ENCODE peak calls at places on chromosomes 4 and X, in ten cellular contexts. H, Q, F, D, R, X, S, B, M and V are unnamed samples.

GRCh38 chr4:96352051-96352517 is 512.2 kb downstream of the PDHA2 start:
- DNase-seq in D (peak; percentile 34), F (no peak), B (no peak), S (no peak), R (no peak), X (peak; percentile 2), H (no peak), M (no peak), Q (no peak), V (no peak)

GRCh38 chr4:173489514-173489913 is 40.5 kb downstream of the HAND2 start:
- DNase-seq in H (no peak), S (no peak), R (no peak), X (no peak), M (no peak), Q (no peak), D (no peak), F (no peak), B (no peak), V (no peak)

GRCh38 chr4:4574792-4575191 is 32.9 kb upstream of the STX18 start:
- DNase-seq in R (peak; percentile 69), B (peak; percentile 68), D (peak; percentile 10), S (no peak), H (peak; percentile 50), X (peak; percentile 48), M (no peak), F (no peak), Q (no peak), V (no peak)

GRCh38 chr4:77174426-77174825 is 17.4 kb downstream of the CCNG2 start:
- DNase-seq in Q (no peak), B (no peak), M (no peak), H (no peak), X (no peak), S (no peak), D (no peak), F (no peak), R (no peak), V (no peak)

GRCh38 chr4:73734405-73735070 is 5.8 kb upstream of the CXCL8 start:
- DNase-seq in D (no peak), F (no peak), B (no peak), S (no peak), Q (no peak), R (no peak), M (no peak), H (no peak), X (no peak), V (no peak)

GRCh38 chr4:16603178-16603577 is 295.3 kb downstream of the LDB2 start:
- DNase-seq in R (no peak), D (no peak), M (no peak), S (no peak), H (no peak), B (no peak), Q (no peak), X (no peak), F (no peak), V (no peak)

GRCh38 chr4:149801416-149801815 is 14.2 kb downstream of the IQCM start:
- DNase-seq in D (no peak), R (no peak), H (no peak), X (no peak), S (no peak), M (no peak), B (no peak), F (no peak), Q (no peak), V (no peak)

GRCh38 chr4:2728806-2729532 is 27.2 kb downstream of the TNIP2 start:
- DNase-seq in X (no peak), R (no peak), S (no peak), Q (no peak), F (no peak), B (no peak), M (no peak), H (no peak), D (no peak), V (no peak)

GRCh38 chrX:70033348-70033747 is 16.4 kb downstream of the AWAT2 start:
- DNase-seq in H (no peak), F (no peak), S (peak; percentile 46), M (no peak), Q (no peak), B (no peak), R (no peak), D (peak; percentile 12), X (peak; percentile 40), V (no peak)

GRCh38 chrX:136870064-136870463 is 10.5 kb downstream of the RBMX start:
- DNase-seq in M (no peak), R (no peak), F (no peak), D (no peak), Q (no peak), S (no peak), X (no peak), H (no peak), B (no peak), V (no peak)

GRCh38 chrX:136866337-136867095 is 14.0 kb downstream of the RBMX start:
- DNase-seq in B (no peak), S (no peak), M (no peak), D (no peak), H (no peak), R (no peak), X (peak; percentile 12), Q (no peak), F (no peak), V (no peak)

GRCh38 chrX:136867096-136867491 is 13.4 kb downstream of the RBMX start:
- DNase-seq in D (no peak), B (no peak), S (no peak), Q (no peak), F (no peak), M (no peak), H (no peak), R (no peak), X (no peak), V (no peak)

GRCh38 chrX:136867518-136867917 is 13.0 kb downstream of the RBMX start:
- DNase-seq in X (no peak), M (no peak), H (no peak), D (no peak), B (no peak), S (no peak), F (no peak), Q (no peak), R (no peak), V (no peak)

DNA sequence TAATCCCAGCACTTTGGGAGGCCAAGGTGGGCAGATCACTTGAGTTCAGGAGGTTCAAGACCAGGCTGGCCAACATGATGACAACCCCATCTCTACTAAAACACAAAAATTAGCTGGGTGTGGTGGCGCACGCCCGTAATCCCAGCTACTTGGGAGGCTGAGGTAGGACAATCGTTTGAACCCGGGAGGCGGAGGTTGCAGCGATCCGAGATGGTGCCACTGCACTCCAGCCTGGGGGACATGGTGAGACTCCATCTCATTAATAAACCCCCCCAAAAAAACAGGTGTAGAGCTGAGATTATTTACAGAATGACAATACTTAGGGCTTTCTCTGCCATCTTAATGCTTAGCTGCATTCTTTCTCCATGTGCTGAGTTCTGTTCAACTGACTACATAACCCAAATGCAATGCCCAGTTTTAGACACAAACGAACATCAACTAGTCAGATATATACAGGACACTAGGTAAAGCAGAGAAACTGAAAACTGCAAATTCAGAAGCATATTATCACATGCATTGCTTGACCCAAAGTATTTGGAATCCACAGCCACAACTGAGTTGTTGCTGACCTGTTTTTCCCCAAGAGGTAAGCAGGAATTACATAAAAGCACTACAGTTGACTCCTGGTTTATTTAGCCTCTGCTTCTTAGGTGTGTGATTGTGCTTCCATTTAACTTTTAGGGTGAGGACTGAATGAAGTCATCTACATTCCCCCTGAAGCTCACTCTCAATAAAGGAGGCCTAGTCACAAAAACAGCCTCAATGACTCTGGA is 12.1 kb downstream of the RBMX start:
- DNase-seq in R (no peak), X (no peak), B (no peak), F (no peak), D (no peak), Q (no peak), S (no peak), H (no peak), M (no peak), V (no peak)
- TF ChIP-seq POLR2A in R (no peak), X (no peak), B (no peak), F (no peak), D (no peak), Q (no peak), S (no peak), H (no peak), M (no peak), V (no peak)

DNA sequence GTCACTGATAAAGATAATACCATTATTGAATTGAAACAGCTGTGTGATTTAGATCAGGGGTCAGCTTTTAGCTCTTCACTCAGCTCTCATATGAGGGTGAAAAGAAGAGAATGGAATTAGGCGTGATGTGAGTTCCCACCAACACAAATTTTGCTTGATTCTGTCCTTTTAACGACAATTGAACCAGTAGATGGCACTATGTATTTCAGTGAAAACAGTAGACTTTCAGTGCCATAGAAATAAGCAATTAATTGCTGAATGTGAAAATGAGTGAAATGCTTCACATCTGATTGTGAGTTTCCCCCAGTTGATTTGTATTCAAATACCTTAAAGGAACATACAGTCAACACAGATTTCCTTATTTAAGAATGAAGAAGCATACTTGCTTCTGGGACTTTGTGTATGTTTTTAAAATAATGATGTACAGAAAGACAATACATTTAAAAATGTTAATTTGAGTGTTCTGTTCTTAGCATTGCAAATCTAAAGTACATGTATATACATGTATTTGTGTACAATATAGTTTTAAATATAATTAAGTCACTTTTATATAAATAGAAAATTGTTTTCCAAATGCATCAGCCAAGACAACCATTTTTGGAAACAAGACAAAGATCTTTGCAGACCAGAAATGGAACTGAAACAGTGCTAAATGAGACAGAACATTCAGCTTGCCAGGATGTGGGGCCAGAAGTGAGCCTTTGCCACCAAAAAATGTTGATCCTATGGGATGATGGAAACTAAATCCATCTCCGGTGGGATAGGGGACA is 178.8 kb downstream of the SNCA start:
- DNase-seq in D (peak; percentile 28), M (no peak), S (no peak), H (no peak), B (no peak), Q (no peak), F (no peak), X (no peak), R (no peak), V (no peak)
- TF ChIP-seq CTCF in D (peak; percentile 60), M (no peak), S (no peak), H (peak; percentile 52), B (peak; percentile 41), Q (no peak), F (no peak), X (peak; percentile 41), R (no peak), V (no peak)

DNA sequence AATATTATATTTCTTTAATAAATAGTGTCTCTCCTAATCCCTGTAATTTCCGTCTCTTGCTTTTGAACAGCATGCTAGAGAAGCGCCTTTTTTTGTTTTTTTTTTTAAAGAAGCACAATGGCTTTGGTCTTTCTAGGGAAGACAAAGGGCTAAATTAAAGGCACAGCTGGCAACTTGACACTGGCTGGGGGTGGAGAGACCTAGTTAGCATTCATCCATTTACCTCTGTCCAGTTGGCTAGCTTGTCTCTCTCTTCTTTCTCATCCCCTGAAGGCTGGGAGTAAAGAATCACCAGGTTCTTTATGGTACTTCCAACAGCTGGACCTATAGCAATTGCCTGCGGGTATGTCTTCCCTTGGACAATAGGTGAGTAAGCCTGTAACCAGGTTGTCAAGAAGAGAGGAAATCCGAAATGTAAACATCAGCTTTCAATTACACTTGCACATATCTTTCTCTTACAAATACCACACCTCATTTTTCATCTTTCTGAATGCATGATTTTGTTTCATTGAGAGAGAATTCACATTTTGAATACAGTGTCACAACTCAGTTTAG is 178.4 kb upstream of the GPR101 start:
- DNase-seq in D (no peak), Q (no peak), S (no peak), F (no peak), M (no peak), H (no peak), B (no peak), X (no peak), R (no peak), V (no peak)
- TF ChIP-seq POLR2A in D (no peak), Q (no peak), S (no peak), F (no peak), M (no peak), H (no peak), B (no peak), X (no peak), R (no peak), V (no peak)

GRCh38 chr4:85637778-85638177 is 162.8 kb downstream of the ARHGAP24 start:
- DNase-seq in S (no peak), R (no peak), B (no peak), X (no peak), H (no peak), F (no peak), M (no peak), Q (no peak), D (no peak), V (no peak)
- TF ChIP-seq CTCF in S (no peak), R (no peak), B (no peak), X (no peak), H (no peak), F (no peak), M (no peak), Q (no peak), D (no peak), V (no peak)